ENCODE peak calls at places on chromosomes 1 and 21, in eight cellular contexts. One of them, this sample, is unnamed.

GRCh38 chr1:25021586-25022215 is 91.6 kb upstream of the RUNX3 start:
- DNase-seq in T-cell: no peak
- DNase-seq in globus pallidus: no peak
- DNase-seq in posterior vena cava: no peak
- DNase-seq in psoas muscle: no peak
- DNase-seq in neural progenitor cell: no peak
- DNase-seq in fibroblast of lung: no peak
- DNase-seq in endodermal cell: no peak
- DNase-seq in this sample: no peak

GRCh38 chr1:59015708-59016107 is 231.9 kb upstream of the JUN start:
- DNase-seq in T-cell: no peak
- DNase-seq in globus pallidus: no peak
- DNase-seq in posterior vena cava: no peak
- DNase-seq in psoas muscle: no peak
- DNase-seq in neural progenitor cell: no peak
- DNase-seq in fibroblast of lung: peak; percentile 85
- DNase-seq in endodermal cell: peak; percentile 54
- DNase-seq in this sample: peak; percentile 88

GRCh38 chr21:42906222-42906621 is 13.1 kb downstream of the NDUFV3 start:
- DNase-seq in T-cell: no peak
- DNase-seq in globus pallidus: no peak
- DNase-seq in posterior vena cava: no peak
- DNase-seq in psoas muscle: no peak
- DNase-seq in neural progenitor cell: no peak
- DNase-seq in fibroblast of lung: no peak
- DNase-seq in endodermal cell: no peak
- DNase-seq in this sample: no peak

GRCh38 chr1:193417420-193417819 is 231.0 kb upstream of the B3GALT2 start:
- DNase-seq in T-cell: no peak
- DNase-seq in globus pallidus: no peak
- DNase-seq in posterior vena cava: no peak
- DNase-seq in psoas muscle: no peak
- DNase-seq in neural progenitor cell: no peak
- DNase-seq in fibroblast of lung: peak; percentile 37
- DNase-seq in endodermal cell: no peak
- DNase-seq in this sample: peak; percentile 27

GRCh38 chr21:30028537-30028936 is 88.7 kb upstream of the GRIK1 start:
- DNase-seq in T-cell: no peak
- DNase-seq in globus pallidus: no peak
- DNase-seq in posterior vena cava: no peak
- DNase-seq in psoas muscle: no peak
- DNase-seq in neural progenitor cell: no peak
- DNase-seq in fibroblast of lung: no peak
- DNase-seq in endodermal cell: no peak
- DNase-seq in this sample: no peak

GRCh38 chr1:230985711-230986110 is 6.8 kb downstream of the ARV1 start:
- DNase-seq in T-cell: no peak
- DNase-seq in globus pallidus: no peak
- DNase-seq in posterior vena cava: no peak
- DNase-seq in psoas muscle: no peak
- DNase-seq in neural progenitor cell: no peak
- DNase-seq in fibroblast of lung: no peak
- DNase-seq in endodermal cell: no peak
- DNase-seq in this sample: no peak

GRCh38 chr1:3040004-3040403 is 18.7 kb downstream of the ACTRT2 start:
- DNase-seq in T-cell: no peak
- DNase-seq in globus pallidus: no peak
- DNase-seq in posterior vena cava: peak; percentile 61
- DNase-seq in psoas muscle: no peak
- DNase-seq in neural progenitor cell: no peak
- DNase-seq in fibroblast of lung: no peak
- DNase-seq in endodermal cell: no peak
- DNase-seq in this sample: no peak

GRCh38 chr1:173453982-173454381 is 23.2 kb upstream of the PRDX6 start:
- DNase-seq in T-cell: no peak
- DNase-seq in globus pallidus: no peak
- DNase-seq in posterior vena cava: no peak
- DNase-seq in psoas muscle: no peak
- DNase-seq in neural progenitor cell: no peak
- DNase-seq in fibroblast of lung: peak; percentile 70
- DNase-seq in endodermal cell: no peak
- DNase-seq in this sample: peak; percentile 70

GRCh38 chr1:107544285-107544684 is 403.4 kb downstream of the NTNG1 start:
- DNase-seq in T-cell: no peak
- DNase-seq in globus pallidus: no peak
- DNase-seq in posterior vena cava: no peak
- DNase-seq in psoas muscle: no peak
- DNase-seq in neural progenitor cell: no peak
- DNase-seq in fibroblast of lung: no peak
- DNase-seq in endodermal cell: no peak
- DNase-seq in this sample: no peak

GRCh38 chr1:16152521-16153087 is 3.3 kb downstream of the EPHA2 start:
- DNase-seq in T-cell: no peak
- DNase-seq in globus pallidus: no peak
- DNase-seq in posterior vena cava: no peak
- DNase-seq in psoas muscle: no peak
- DNase-seq in neural progenitor cell: peak; percentile 82
- DNase-seq in fibroblast of lung: peak; percentile 66
- DNase-seq in endodermal cell: peak; percentile 72
- DNase-seq in this sample: peak; percentile 44

GRCh38 chr1:176949033-176949662 is 215.4 kb downstream of the ASTN1 start:
- DNase-seq in T-cell: no peak
- DNase-seq in globus pallidus: no peak
- DNase-seq in posterior vena cava: no peak
- DNase-seq in psoas muscle: peak; percentile 39
- DNase-seq in neural progenitor cell: peak; percentile 88
- DNase-seq in fibroblast of lung: peak; percentile 29
- DNase-seq in endodermal cell: peak; percentile 96
- DNase-seq in this sample: peak; percentile 24

GRCh38 chr1:54374766-54375165 is 31.4 kb downstream of the SSBP3 start:
- DNase-seq in T-cell: no peak
- DNase-seq in globus pallidus: no peak
- DNase-seq in posterior vena cava: no peak
- DNase-seq in psoas muscle: no peak
- DNase-seq in neural progenitor cell: no peak
- DNase-seq in fibroblast of lung: no peak
- DNase-seq in endodermal cell: no peak
- DNase-seq in this sample: no peak

GRCh38 chr1:183609313-183609712 is 19.1 kb upstream of the NCF2 start:
- DNase-seq in T-cell: no peak
- DNase-seq in globus pallidus: peak; percentile 81
- DNase-seq in posterior vena cava: peak; percentile 86
- DNase-seq in psoas muscle: peak; percentile 56
- DNase-seq in neural progenitor cell: peak; percentile 17
- DNase-seq in fibroblast of lung: peak; percentile 65
- DNase-seq in endodermal cell: peak; percentile 54
- DNase-seq in this sample: peak; percentile 81

GRCh38 chr21:32826317-32827167 is 55.0 kb upstream of the PAXBP1 start:
- DNase-seq in T-cell: peak; percentile 25
- DNase-seq in globus pallidus: peak; percentile 76
- DNase-seq in posterior vena cava: no peak
- DNase-seq in psoas muscle: no peak
- DNase-seq in neural progenitor cell: peak; percentile 62
- DNase-seq in fibroblast of lung: peak; percentile 58
- DNase-seq in endodermal cell: peak; percentile 76
- DNase-seq in this sample: peak; percentile 63

GRCh38 chr1:246794261-246795093 is 70.3 kb downstream of the SCCPDH start:
- DNase-seq in T-cell: no peak
- DNase-seq in globus pallidus: no peak
- DNase-seq in posterior vena cava: peak; percentile 52
- DNase-seq in psoas muscle: no peak
- DNase-seq in neural progenitor cell: peak; percentile 26
- DNase-seq in fibroblast of lung: peak; percentile 6
- DNase-seq in endodermal cell: no peak
- DNase-seq in this sample: peak; percentile 9

GRCh38 chr1:226551299-226551698 is 2.7 kb downstream of the STUM start:
- DNase-seq in T-cell: no peak
- DNase-seq in globus pallidus: no peak
- DNase-seq in posterior vena cava: no peak
- DNase-seq in psoas muscle: no peak
- DNase-seq in neural progenitor cell: no peak
- DNase-seq in fibroblast of lung: no peak
- DNase-seq in endodermal cell: no peak
- DNase-seq in this sample: no peak

GRCh38 chr1:64246294-64246917 is 43.0 kb downstream of the UBE2U start:
- DNase-seq in T-cell: no peak
- DNase-seq in globus pallidus: peak; percentile 50
- DNase-seq in posterior vena cava: no peak
- DNase-seq in psoas muscle: no peak
- DNase-seq in neural progenitor cell: peak; percentile 55
- DNase-seq in fibroblast of lung: peak; percentile 34
- DNase-seq in endodermal cell: no peak
- DNase-seq in this sample: peak; percentile 59

GRCh38 chr21:44653656-44654575 is 543 bp downstream of the KRTAP12-4 start:
- DNase-seq in T-cell: peak; percentile 73
- DNase-seq in globus pallidus: no peak
- DNase-seq in posterior vena cava: no peak
- DNase-seq in psoas muscle: no peak
- DNase-seq in neural progenitor cell: no peak
- DNase-seq in fibroblast of lung: no peak
- DNase-seq in endodermal cell: no peak
- DNase-seq in this sample: no peak

GRCh38 chr1:6014130-6014999 is 22.1 kb upstream of the NPHP4 start:
- DNase-seq in T-cell: no peak
- DNase-seq in globus pallidus: no peak
- DNase-seq in posterior vena cava: no peak
- DNase-seq in psoas muscle: peak; percentile 73
- DNase-seq in neural progenitor cell: no peak
- DNase-seq in fibroblast of lung: no peak
- DNase-seq in endodermal cell: no peak
- DNase-seq in this sample: no peak

GRCh38 chr1:21526441-21526840 is 17.2 kb downstream of the ALPL start:
- DNase-seq in T-cell: no peak
- DNase-seq in globus pallidus: no peak
- DNase-seq in posterior vena cava: no peak
- DNase-seq in psoas muscle: no peak
- DNase-seq in neural progenitor cell: no peak
- DNase-seq in fibroblast of lung: no peak
- DNase-seq in endodermal cell: no peak
- DNase-seq in this sample: no peak

GRCh38 chr1:19477284-19478240 is 7.8 kb downstream of the CAPZB start:
- DNase-seq in T-cell: peak; percentile 31
- DNase-seq in globus pallidus: no peak
- DNase-seq in posterior vena cava: peak; percentile 82
- DNase-seq in psoas muscle: no peak
- DNase-seq in neural progenitor cell: no peak
- DNase-seq in fibroblast of lung: no peak
- DNase-seq in endodermal cell: no peak
- DNase-seq in this sample: no peak

GRCh38 chr1:19758227-19758830 is 41.4 kb downstream of the TMCO4 start:
- DNase-seq in T-cell: no peak
- DNase-seq in globus pallidus: no peak
- DNase-seq in posterior vena cava: no peak
- DNase-seq in psoas muscle: no peak
- DNase-seq in neural progenitor cell: peak; percentile 31
- DNase-seq in fibroblast of lung: peak; percentile 96
- DNase-seq in endodermal cell: no peak
- DNase-seq in this sample: peak; percentile 84

GRCh38 chr1:198756470-198756869 is 117.6 kb downstream of the PTPRC start:
- DNase-seq in T-cell: no peak
- DNase-seq in globus pallidus: peak; percentile 35
- DNase-seq in posterior vena cava: no peak
- DNase-seq in psoas muscle: no peak
- DNase-seq in neural progenitor cell: no peak
- DNase-seq in fibroblast of lung: no peak
- DNase-seq in endodermal cell: no peak
- DNase-seq in this sample: peak; percentile 36

GRCh38 chr1:34427170-34427569 is 250.5 kb downstream of the C1orf94 start:
- DNase-seq in T-cell: no peak
- DNase-seq in globus pallidus: no peak
- DNase-seq in posterior vena cava: no peak
- DNase-seq in psoas muscle: no peak
- DNase-seq in neural progenitor cell: no peak
- DNase-seq in fibroblast of lung: no peak
- DNase-seq in endodermal cell: peak; percentile 49
- DNase-seq in this sample: no peak

GRCh38 chr1:116194592-116194991 is 83.4 kb downstream of the MAB21L3 start:
- DNase-seq in T-cell: no peak
- DNase-seq in globus pallidus: no peak
- DNase-seq in posterior vena cava: no peak
- DNase-seq in psoas muscle: no peak
- DNase-seq in neural progenitor cell: no peak
- DNase-seq in fibroblast of lung: no peak
- DNase-seq in endodermal cell: no peak
- DNase-seq in this sample: no peak

GRCh38 chr1:9688599-9688998 is 37.1 kb downstream of the PIK3CD start:
- DNase-seq in T-cell: no peak
- DNase-seq in globus pallidus: no peak
- DNase-seq in posterior vena cava: no peak
- DNase-seq in psoas muscle: no peak
- DNase-seq in neural progenitor cell: no peak
- DNase-seq in fibroblast of lung: no peak
- DNase-seq in endodermal cell: no peak
- DNase-seq in this sample: no peak

GRCh38 chr1:21239181-21239580 is 51.1 kb downstream of the ECE1 start:
- DNase-seq in T-cell: no peak
- DNase-seq in globus pallidus: no peak
- DNase-seq in posterior vena cava: no peak
- DNase-seq in psoas muscle: no peak
- DNase-seq in neural progenitor cell: no peak
- DNase-seq in fibroblast of lung: peak; percentile 57
- DNase-seq in endodermal cell: no peak
- DNase-seq in this sample: peak; percentile 55

GRCh38 chr1:192604979-192605620 is 29.5 kb downstream of the RGS1 start:
- DNase-seq in T-cell: no peak
- DNase-seq in globus pallidus: no peak
- DNase-seq in posterior vena cava: no peak
- DNase-seq in psoas muscle: no peak
- DNase-seq in neural progenitor cell: no peak
- DNase-seq in fibroblast of lung: peak; percentile 78
- DNase-seq in endodermal cell: no peak
- DNase-seq in this sample: no peak

GRCh38 chr1:201264072-201264471 is 19.2 kb upstream of the PKP1 start:
- DNase-seq in T-cell: no peak
- DNase-seq in globus pallidus: no peak
- DNase-seq in posterior vena cava: peak; percentile 17
- DNase-seq in psoas muscle: no peak
- DNase-seq in neural progenitor cell: no peak
- DNase-seq in fibroblast of lung: no peak
- DNase-seq in endodermal cell: peak; percentile 6
- DNase-seq in this sample: no peak